ENCODE peak calls at places on chromosomes 4 and X, in four cellular contexts. Z is brain microvascular endothelial cell; A is effector memory CD4-positive, alpha-beta T cell; B is fibroblast of mammary gland. F is an unnamed sample.

GRCh38 chr4:5338511-5338910 is 287.2 kb downstream of the STK32B start:
- DNase-seq in Z (no peak), A (no peak), B (peak), F (no peak)

GRCh38 chrX:37423864-37424569 is 74.9 kb downstream of the PRRG1 start:
- DNase-seq in Z (peak), A (no peak), B (no peak), F (no peak)

GRCh38 chrX:38941675-38942074 is 140.4 kb downstream of the MID1IP1 start:
- DNase-seq in Z (no peak), A (no peak), B (peak), F (no peak)

GRCh38 chrX:49995021-49995731 is 72.8 kb downstream of the CLCN5 start:
- DNase-seq in Z (peak), A (no peak), B (peak), F (peak)

GRCh38 chr4:178937130-178937529 is 1494.9 kb upstream of the AGA start:
- DNase-seq in Z (no peak), A (no peak), B (no peak), F (no peak)

GRCh38 chr4:54228563-54229501 is at the start of gene PDGFRA:
- DNase-seq in Z (peak), A (no peak), B (peak), F (no peak)

GRCh38 chrX:129777218-129777768 is 2.5 kb upstream of the SASH3 start:
- DNase-seq in Z (no peak), A (peak), B (no peak), F (peak)

GRCh38 chr4:168386002-168386401 is 67.5 kb upstream of the DDX60 start:
- DNase-seq in Z (no peak), A (no peak), B (no peak), F (no peak)

GRCh38 chr4:43277003-43277402 is 384.5 kb downstream of the GRXCR1 start:
- DNase-seq in Z (no peak), A (no peak), B (peak), F (no peak)

GRCh38 chr4:82818974-82819662 is 20.5 kb upstream of the SCD5 start:
- DNase-seq in Z (no peak), A (no peak), B (no peak), F (no peak)

GRCh38 chrX:73847991-73848390 is 285.0 kb downstream of the CHIC1 start:
- DNase-seq in Z (no peak), A (no peak), B (no peak), F (no peak)

GRCh38 chr4:6111354-6111930 is 88.9 kb downstream of the JAKMIP1 start:
- DNase-seq in Z (no peak), A (no peak), B (no peak), F (no peak)

GRCh38 chr4:187118731-187119130 is 395.1 kb upstream of the FAT1 start:
- DNase-seq in Z (peak), A (no peak), B (no peak), F (no peak)

GRCh38 chr4:17765514-17766286 is 15.7 kb downstream of the FAM184B start:
- DNase-seq in Z (no peak), A (no peak), B (no peak), F (no peak)

GRCh38 chr4:48813984-48814383 is 16.9 kb upstream of the OCIAD1 start:
- DNase-seq in Z (no peak), A (no peak), B (no peak), F (no peak)

GRCh38 chr4:148776944-148777343 is 334.7 kb upstream of the NR3C2 start:
- DNase-seq in Z (peak), A (no peak), B (no peak), F (peak)

GRCh38 chrX:16838202-16839066 is 31.7 kb downstream of the RBBP7 start:
- DNase-seq in Z (peak), A (no peak), B (peak), F (no peak)

GRCh38 chr4:53068755-53069154 is 206.6 kb downstream of the RASL11B start:
- DNase-seq in Z (no peak), A (no peak), B (peak), F (no peak)

GRCh38 chr4:80324171-80324570 is 11.4 kb upstream of the CFAP299 start:
- DNase-seq in Z (no peak), A (no peak), B (no peak), F (no peak)

GRCh38 chrX:30635630-30636029 is 17.6 kb upstream of the GK start:
- DNase-seq in Z (no peak), A (no peak), B (no peak), F (no peak)

GRCh38 chr4:40910706-40911105 is 161.0 kb downstream of the NSUN7 start:
- DNase-seq in Z (peak), A (no peak), B (peak), F (no peak)

GRCh38 chr4:998096-998691 is 5.0 kb upstream of the SLC26A1 start:
- DNase-seq in Z (no peak), A (no peak), B (no peak), F (no peak)

GRCh38 chr4:79576480-79576803 is 168.4 kb upstream of the GK2 start:
- DNase-seq in Z (peak), A (no peak), B (peak), F (peak)

GRCh38 chr4:152499322-152499721 is 36.6 kb downstream of the FBXW7 start:
- DNase-seq in Z (no peak), A (no peak), B (no peak), F (no peak)

GRCh38 chr4:163330828-163331628 is 1.4 kb downstream of the NPY1R start:
- DNase-seq in Z (no peak), A (no peak), B (no peak), F (no peak)

GRCh38 chr4:168334053-168334452 is 15.5 kb upstream of the DDX60 start:
- DNase-seq in Z (no peak), A (no peak), B (no peak), F (no peak)

GRCh38 chr4:48343035-48343434 is 1.7 kb downstream of the SLAIN2 start:
- DNase-seq in Z (no peak), A (no peak), B (no peak), F (no peak)

GRCh38 chr4:151152033-151152432 is 52.6 kb downstream of the RPS3A start:
- DNase-seq in Z (no peak), A (no peak), B (no peak), F (no peak)

GRCh38 chrX:10166731-10167149 is 10.0 kb downstream of the CLCN4 start:
- DNase-seq in Z (no peak), A (no peak), B (no peak), F (no peak)

GRCh38 chr4:1384675-1385372 is 21.4 kb downstream of the NKX1-1 start:
- DNase-seq in Z (no peak), A (no peak), B (no peak), F (no peak)

GRCh38 chr4:15855804-15856475 is 77.8 kb downstream of the CD38 start:
- DNase-seq in Z (peak), A (no peak), B (no peak), F (no peak)

GRCh38 chr4:127809173-127809800 is 27.2 kb downstream of the HSPA4L start:
- DNase-seq in Z (no peak), A (no peak), B (peak), F (no peak)

GRCh38 chr4:7382634-7383014 is 52.1 kb downstream of the PSAPL1 start:
- DNase-seq in Z (no peak), A (no peak), B (no peak), F (no peak)

GRCh38 chr4:133593764-133594163 is 444.7 kb downstream of the PCDH10 start:
- DNase-seq in Z (no peak), A (no peak), B (no peak), F (no peak)

DNA sequence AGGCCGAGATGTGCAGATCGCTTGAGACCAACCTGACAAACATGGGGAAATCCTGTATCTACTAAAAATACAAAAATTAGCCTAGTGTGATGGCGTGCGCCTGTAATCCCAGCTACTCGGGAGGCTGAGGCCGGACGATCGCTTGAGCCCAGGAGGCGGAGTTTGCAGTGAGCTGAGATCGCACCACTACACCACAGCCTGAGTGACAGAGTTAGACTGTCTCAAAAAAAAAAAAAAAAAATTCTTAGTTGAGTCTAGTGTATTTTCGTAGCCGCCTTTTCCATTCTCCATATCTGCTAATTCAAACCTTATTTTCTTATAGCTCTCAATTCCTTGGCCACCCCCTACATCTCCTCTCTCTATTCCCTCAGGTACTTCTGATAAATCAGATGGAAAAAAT is 978 bp downstream of the POLR2B start:
- DNase-seq in Z (peak), A (peak), B (peak), F (peak)
- H3K4me3 ChIP-seq in Z (peak), A (peak), B (peak), F (peak)

GRCh38 chr4:12852338-12853307 is 631.5 kb downstream of the RAB28 start:
- DNase-seq in Z (peak), A (no peak), B (peak), F (peak)
- H3K4me3 ChIP-seq in Z (no peak), A (no peak), B (no peak), F (no peak)

GRCh38 chr4:104973708-104974107 is 173.0 kb upstream of the TET2 start:
- DNase-seq in Z (no peak), A (no peak), B (no peak), F (no peak)
- H3K4me3 ChIP-seq in Z (no peak), A (no peak), B (no peak), F (no peak)

GRCh38 chr4:86450861-86451260 is 91.0 kb upstream of the MAPK10 start:
- DNase-seq in Z (no peak), A (no peak), B (no peak), F (no peak)

GRCh38 chr4:86453044-86453501 is 93.2 kb upstream of the MAPK10 start:
- DNase-seq in Z (no peak), A (no peak), B (peak), F (peak)

GRCh38 chr4:86452323-86452995 is 92.6 kb upstream of the MAPK10 start:
- DNase-seq in Z (peak), A (no peak), B (peak), F (no peak)

GRCh38 chr4:86450189-86450588 is 90.3 kb upstream of the MAPK10 start:
- DNase-seq in Z (no peak), A (no peak), B (no peak), F (no peak)

GRCh38 chr4:86451560-86452322 is 91.9 kb upstream of the MAPK10 start:
- DNase-seq in Z (no peak), A (no peak), B (peak), F (peak)
- H3K4me3 ChIP-seq in Z (peak), A (no peak), B (peak), F (peak)

F was measured in PC-9.